ENCODE peak calls at places on chromosomes 1 and 21, in six cellular contexts. One of them, this sample, is unnamed.

GRCh38 chr1:10973552-10973951 is 38.9 kb upstream of the TARDBP start:
- DNase-seq in A549: no peak
- DNase-seq in body of pancreas: no peak
- DNase-seq in spleen: no peak
- DNase-seq in IMR-90: no peak
- DNase-seq in uterus: no peak
- DNase-seq in this sample: no peak

GRCh38 chr1:68120136-68120791 is 69.8 kb upstream of the DIRAS3 start:
- DNase-seq in IMR-90: peak
- DNase-seq in spleen: no peak
- DNase-seq in body of pancreas: peak
- DNase-seq in uterus: peak
- DNase-seq in A549: peak
- DNase-seq in this sample: peak

GRCh38 chr1:9070421-9071015 is 1.1 kb upstream of the SLC2A5 start:
- DNase-seq in uterus: no peak
- DNase-seq in A549: no peak
- DNase-seq in spleen: no peak
- DNase-seq in IMR-90: no peak
- DNase-seq in body of pancreas: no peak
- DNase-seq in this sample: no peak

GRCh38 chr1:187018291-187018690 is 189.5 kb downstream of the PLA2G4A start:
- DNase-seq in IMR-90: no peak
- DNase-seq in uterus: no peak
- DNase-seq in spleen: no peak
- DNase-seq in body of pancreas: no peak
- DNase-seq in A549: no peak
- DNase-seq in this sample: no peak

GRCh38 chr1:107835151-107835670 is 129.8 kb downstream of the VAV3 start:
- DNase-seq in IMR-90: no peak
- DNase-seq in A549: no peak
- DNase-seq in uterus: no peak
- DNase-seq in body of pancreas: no peak
- DNase-seq in spleen: no peak
- DNase-seq in this sample: no peak

GRCh38 chr1:235075121-235075954 is 53.3 kb downstream of the TOMM20 start:
- DNase-seq in A549: peak
- DNase-seq in uterus: peak
- DNase-seq in body of pancreas: peak
- DNase-seq in IMR-90: peak
- DNase-seq in spleen: peak
- DNase-seq in this sample: no peak

GRCh38 chr1:200242379-200243041 is 167.3 kb downstream of the ZNF281 start:
- DNase-seq in uterus: peak
- DNase-seq in IMR-90: peak
- DNase-seq in A549: no peak
- DNase-seq in spleen: no peak
- DNase-seq in body of pancreas: no peak
- DNase-seq in this sample: no peak

GRCh38 chr1:100896481-100896982 is 642 bp downstream of the SLC30A7 start:
- DNase-seq in IMR-90: peak
- DNase-seq in spleen: no peak
- DNase-seq in A549: peak
- DNase-seq in body of pancreas: peak
- DNase-seq in uterus: no peak
- DNase-seq in this sample: peak

GRCh38 chr21:27580276-27580675 is 613.4 kb upstream of the ADAMTS5 start:
- DNase-seq in spleen: no peak
- DNase-seq in IMR-90: peak
- DNase-seq in body of pancreas: no peak
- DNase-seq in A549: no peak
- DNase-seq in uterus: no peak
- DNase-seq in this sample: no peak

GRCh38 chr1:21301794-21302440 is 11.7 kb upstream of the ECE1 start:
- DNase-seq in spleen: no peak
- DNase-seq in body of pancreas: no peak
- DNase-seq in uterus: no peak
- DNase-seq in A549: no peak
- DNase-seq in IMR-90: no peak
- DNase-seq in this sample: no peak

GRCh38 chr1:37028981-37029617 is 5.2 kb downstream of the GRIK3 start:
- DNase-seq in A549: no peak
- DNase-seq in body of pancreas: no peak
- DNase-seq in IMR-90: no peak
- DNase-seq in uterus: no peak
- DNase-seq in spleen: no peak
- DNase-seq in this sample: no peak

GRCh38 chr1:2432519-2432918 is 20.2 kb upstream of the PEX10 start:
- DNase-seq in A549: no peak
- DNase-seq in body of pancreas: no peak
- DNase-seq in uterus: no peak
- DNase-seq in spleen: no peak
- DNase-seq in IMR-90: no peak
- DNase-seq in this sample: no peak

GRCh38 chr1:156360534-156360933 is 8.5 kb upstream of the RHBG start:
- DNase-seq in A549: no peak
- DNase-seq in body of pancreas: no peak
- DNase-seq in spleen: peak
- DNase-seq in IMR-90: no peak
- DNase-seq in uterus: no peak
- DNase-seq in this sample: no peak

GRCh38 chr1:62325076-62325475 is 5.8 kb upstream of the KANK4 start:
- DNase-seq in uterus: no peak
- DNase-seq in IMR-90: peak
- DNase-seq in spleen: no peak
- DNase-seq in body of pancreas: no peak
- DNase-seq in A549: no peak
- DNase-seq in this sample: no peak

GRCh38 chr21:39007532-39007931 is 175.7 kb downstream of the PSMG1 start:
- DNase-seq in body of pancreas: no peak
- DNase-seq in IMR-90: no peak
- DNase-seq in uterus: no peak
- DNase-seq in spleen: no peak
- DNase-seq in A549: no peak
- DNase-seq in this sample: no peak

GRCh38 chr1:198113302-198113701 is 43.5 kb upstream of the NEK7 start:
- DNase-seq in spleen: no peak
- DNase-seq in A549: no peak
- DNase-seq in IMR-90: peak
- DNase-seq in body of pancreas: no peak
- DNase-seq in uterus: no peak
- DNase-seq in this sample: no peak

GRCh38 chr1:61204528-61204927 is 122.2 kb downstream of the NFIA start:
- DNase-seq in IMR-90: no peak
- DNase-seq in spleen: no peak
- DNase-seq in uterus: no peak
- DNase-seq in A549: no peak
- DNase-seq in body of pancreas: no peak
- DNase-seq in this sample: peak

GRCh38 chr1:216686860-216687545 is 36.2 kb downstream of the ESRRG start:
- DNase-seq in spleen: no peak
- DNase-seq in uterus: no peak
- DNase-seq in A549: no peak
- DNase-seq in body of pancreas: no peak
- DNase-seq in IMR-90: peak
- DNase-seq in this sample: peak

GRCh38 chr1:33111965-33112364 is 31.0 kb downstream of the AZIN2 start:
- DNase-seq in uterus: no peak
- DNase-seq in IMR-90: peak
- DNase-seq in A549: peak
- DNase-seq in spleen: no peak
- DNase-seq in body of pancreas: no peak
- DNase-seq in this sample: peak

GRCh38 chr1:221816899-221817298 is 75.0 kb upstream of the DUSP10 start:
- DNase-seq in IMR-90: peak
- DNase-seq in A549: peak
- DNase-seq in uterus: no peak
- DNase-seq in body of pancreas: no peak
- DNase-seq in spleen: no peak
- DNase-seq in this sample: no peak

GRCh38 chr1:151485685-151486255 is 25.4 kb upstream of the CGN start:
- DNase-seq in body of pancreas: no peak
- DNase-seq in spleen: no peak
- DNase-seq in A549: peak
- DNase-seq in IMR-90: peak
- DNase-seq in uterus: no peak
- DNase-seq in this sample: no peak

GRCh38 chr1:38533772-38534472 is 325.6 kb downstream of the RRAGC start:
- DNase-seq in body of pancreas: no peak
- DNase-seq in A549: no peak
- DNase-seq in spleen: no peak
- DNase-seq in uterus: no peak
- DNase-seq in IMR-90: no peak
- DNase-seq in this sample: no peak

GRCh38 chr1:66284746-66285145 is 249.2 kb upstream of the SGIP1 start:
- DNase-seq in uterus: no peak
- DNase-seq in IMR-90: no peak
- DNase-seq in body of pancreas: no peak
- DNase-seq in spleen: no peak
- DNase-seq in A549: no peak
- DNase-seq in this sample: no peak

GRCh38 chr1:66281808-66282207 is 252.1 kb upstream of the SGIP1 start:
- DNase-seq in uterus: no peak
- DNase-seq in A549: no peak
- DNase-seq in spleen: no peak
- DNase-seq in IMR-90: no peak
- DNase-seq in body of pancreas: no peak
- DNase-seq in this sample: no peak

GRCh38 chr1:66283583-66284041 is 250.3 kb upstream of the SGIP1 start:
- DNase-seq in A549: no peak
- DNase-seq in IMR-90: peak
- DNase-seq in spleen: no peak
- DNase-seq in uterus: no peak
- DNase-seq in body of pancreas: no peak
- DNase-seq in this sample: no peak

GRCh38 chr1:66282885-66283284 is 251.1 kb upstream of the SGIP1 start:
- DNase-seq in spleen: no peak
- DNase-seq in uterus: no peak
- DNase-seq in body of pancreas: no peak
- DNase-seq in IMR-90: peak
- DNase-seq in A549: no peak
- DNase-seq in this sample: no peak

DNA sequence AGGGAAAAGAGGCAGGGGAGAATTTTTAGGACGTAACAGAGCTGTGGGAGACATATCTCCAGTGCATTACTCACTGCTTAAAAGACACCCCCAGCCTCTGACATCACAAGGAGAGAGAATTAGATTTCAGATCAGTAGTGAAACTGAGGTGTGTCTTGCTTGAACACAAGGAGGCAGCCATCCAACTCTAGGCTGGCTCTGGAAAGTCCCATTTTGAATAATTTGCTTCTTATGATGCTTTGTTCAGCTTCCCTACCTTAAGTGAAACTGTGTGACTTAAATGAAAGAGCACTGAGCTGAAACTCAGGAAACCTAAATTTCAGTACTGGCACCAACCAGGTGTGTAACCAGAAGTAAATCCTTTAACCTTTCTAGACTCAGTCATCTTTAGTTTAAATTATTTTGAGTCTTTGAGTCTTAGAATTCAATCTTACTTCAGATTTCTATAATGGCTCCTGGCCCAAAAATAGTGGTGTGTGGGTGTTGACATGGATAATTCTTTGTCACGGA is 251.6 kb upstream of the SGIP1 start:
- DNase-seq in spleen: no peak
- DNase-seq in body of pancreas: peak
- DNase-seq in uterus: peak
- DNase-seq in IMR-90: peak
- DNase-seq in A549: peak
- DNase-seq in this sample: no peak
- TF ChIP-seq POLR2A in spleen: no peak
- TF ChIP-seq POLR2A in body of pancreas: no peak
- TF ChIP-seq POLR2A in uterus: no peak
- TF ChIP-seq POLR2A in IMR-90: no peak
- TF ChIP-seq POLR2A in A549: no peak
- TF ChIP-seq POLR2A in this sample: no peak

DNA sequence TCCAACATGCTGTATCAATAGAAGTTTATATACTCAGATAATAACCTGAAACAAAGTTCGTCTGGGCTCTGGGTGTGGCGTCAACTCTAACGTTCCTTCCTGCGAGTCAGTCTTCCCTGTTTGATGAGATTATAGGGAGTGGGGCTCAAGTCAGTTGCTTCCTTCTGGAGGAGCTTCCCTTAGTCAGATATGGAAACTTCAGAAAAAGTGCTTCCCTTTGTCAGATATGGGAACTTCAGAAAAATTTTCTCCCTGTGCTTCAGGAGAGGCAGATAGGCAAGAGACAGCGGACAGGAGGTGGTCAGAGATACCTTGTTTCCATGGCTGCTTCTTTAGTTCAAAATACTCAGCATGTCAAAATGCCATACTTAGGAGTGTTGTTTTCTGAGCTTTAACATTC is 51.1 kb upstream of the PRDX6 start:
- DNase-seq in IMR-90: no peak
- DNase-seq in A549: no peak
- DNase-seq in body of pancreas: no peak
- DNase-seq in uterus: no peak
- DNase-seq in spleen: no peak
- DNase-seq in this sample: peak
- TF ChIP-seq POLR2A in IMR-90: no peak
- TF ChIP-seq POLR2A in A549: no peak
- TF ChIP-seq POLR2A in body of pancreas: no peak
- TF ChIP-seq POLR2A in uterus: no peak
- TF ChIP-seq POLR2A in spleen: no peak
- TF ChIP-seq POLR2A in this sample: no peak

DNA sequence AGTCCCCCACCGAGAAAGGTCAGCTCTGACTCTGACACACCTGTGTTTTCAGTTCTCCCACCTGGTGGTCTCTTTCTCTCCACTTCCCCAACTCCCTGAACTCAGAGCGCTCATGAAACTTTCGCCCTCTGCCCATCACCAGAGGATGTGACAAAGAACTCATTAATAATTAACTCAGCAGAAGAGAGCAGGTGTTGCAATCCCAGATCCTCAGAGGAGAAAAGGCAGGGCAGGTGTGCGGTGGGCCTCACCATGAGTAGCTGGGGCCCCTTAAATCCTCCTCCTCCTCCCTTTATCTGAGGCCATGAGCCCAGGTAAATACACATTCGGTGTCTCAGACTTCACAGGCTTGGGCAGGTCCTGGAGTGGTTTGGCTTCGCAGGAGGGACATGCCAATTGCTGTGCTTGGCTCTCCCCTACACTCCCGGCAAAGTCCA is 1.7 kb upstream of the LAMB3 start:
- DNase-seq in body of pancreas: peak
- DNase-seq in spleen: no peak
- DNase-seq in A549: no peak
- DNase-seq in uterus: no peak
- DNase-seq in IMR-90: no peak
- DNase-seq in this sample: no peak
- TF ChIP-seq POLR2A in body of pancreas: no peak
- TF ChIP-seq POLR2A in spleen: no peak
- TF ChIP-seq POLR2A in A549: no peak
- TF ChIP-seq POLR2A in uterus: no peak
- TF ChIP-seq POLR2A in IMR-90: no peak
- TF ChIP-seq POLR2A in this sample: no peak

DNA sequence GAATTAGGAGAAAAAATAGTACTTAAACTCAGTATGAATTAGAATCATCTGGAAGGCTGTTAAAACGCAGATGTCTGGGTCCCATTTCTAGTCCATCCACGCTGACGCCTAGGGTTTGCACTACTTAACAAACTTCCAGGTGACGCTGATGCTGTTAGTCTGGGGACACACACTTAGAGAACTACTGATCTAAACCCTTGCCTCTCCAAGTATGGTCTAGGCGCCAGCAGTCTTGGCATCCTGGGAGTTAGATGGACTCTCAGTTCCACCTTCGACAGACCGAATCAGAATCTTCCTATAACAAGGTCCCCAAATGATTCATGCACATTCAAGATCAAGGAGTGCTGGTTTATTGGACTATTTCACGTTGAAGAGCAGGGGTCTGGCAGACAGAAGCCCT is 11.5 kb downstream of the DIO1 start:
- DNase-seq in A549: no peak
- DNase-seq in spleen: no peak
- DNase-seq in IMR-90: no peak
- DNase-seq in body of pancreas: no peak
- DNase-seq in uterus: no peak
- DNase-seq in this sample: no peak
- TF ChIP-seq POLR2A in A549: no peak
- TF ChIP-seq POLR2A in spleen: no peak
- TF ChIP-seq POLR2A in IMR-90: no peak
- TF ChIP-seq POLR2A in body of pancreas: no peak
- TF ChIP-seq POLR2A in uterus: no peak
- TF ChIP-seq POLR2A in this sample: no peak

This sample was measured in erythroblast.